ENCODE peak calls at places on chromosomes 13 and 19, in six cellular contexts. One of them, this sample, is unnamed.

GRCh38 chr19:32041681-32042292 is 303.6 kb upstream of the ZNF507 start:
- DNase-seq in nephron progenitor cell: peak; percentile 72
- DNase-seq in C1 segment of cervical spinal cord: no peak
- DNase-seq in stimulated activated CD8-positive, alpha-beta memory T cell treated with anti-CD3 and anti-CD28 coated beads, Interleukin-4, amount 100 ng/mL, for 24 hours: no peak
- DNase-seq in hypothalamus: peak; percentile 33
- DNase-seq in mucosa of gallbladder: peak; percentile 22
- DNase-seq in this sample: no peak

GRCh38 chr19:33752018-33752790 is 44.5 kb upstream of the KCTD15 start:
- DNase-seq in nephron progenitor cell: no peak
- DNase-seq in C1 segment of cervical spinal cord: no peak
- DNase-seq in stimulated activated CD8-positive, alpha-beta memory T cell treated with anti-CD3 and anti-CD28 coated beads, Interleukin-4, amount 100 ng/mL, for 24 hours: no peak
- DNase-seq in hypothalamus: no peak
- DNase-seq in mucosa of gallbladder: no peak
- DNase-seq in this sample: no peak

GRCh38 chr13:112118451-112119064 is 51.6 kb downstream of the SOX1 start:
- DNase-seq in nephron progenitor cell: no peak
- DNase-seq in C1 segment of cervical spinal cord: no peak
- DNase-seq in stimulated activated CD8-positive, alpha-beta memory T cell treated with anti-CD3 and anti-CD28 coated beads, Interleukin-4, amount 100 ng/mL, for 24 hours: no peak
- DNase-seq in hypothalamus: no peak
- DNase-seq in mucosa of gallbladder: no peak
- DNase-seq in this sample: no peak

GRCh38 chr13:95607363-95607762 is 37.1 kb downstream of the DZIP1 start:
- DNase-seq in nephron progenitor cell: no peak
- DNase-seq in C1 segment of cervical spinal cord: no peak
- DNase-seq in stimulated activated CD8-positive, alpha-beta memory T cell treated with anti-CD3 and anti-CD28 coated beads, Interleukin-4, amount 100 ng/mL, for 24 hours: no peak
- DNase-seq in hypothalamus: no peak
- DNase-seq in mucosa of gallbladder: no peak
- DNase-seq in this sample: peak; percentile 93

GRCh38 chr13:39353988-39354387 is 249.0 kb downstream of the LHFPL6 start:
- DNase-seq in nephron progenitor cell: no peak
- DNase-seq in C1 segment of cervical spinal cord: no peak
- DNase-seq in stimulated activated CD8-positive, alpha-beta memory T cell treated with anti-CD3 and anti-CD28 coated beads, Interleukin-4, amount 100 ng/mL, for 24 hours: no peak
- DNase-seq in hypothalamus: no peak
- DNase-seq in mucosa of gallbladder: no peak
- DNase-seq in this sample: peak; percentile 29

GRCh38 chr13:52845766-52846566 is 2.5 kb downstream of the PCDH8 start:
- DNase-seq in nephron progenitor cell: peak; percentile 79
- DNase-seq in C1 segment of cervical spinal cord: no peak
- DNase-seq in stimulated activated CD8-positive, alpha-beta memory T cell treated with anti-CD3 and anti-CD28 coated beads, Interleukin-4, amount 100 ng/mL, for 24 hours: peak; percentile 19
- DNase-seq in hypothalamus: no peak
- DNase-seq in mucosa of gallbladder: no peak
- DNase-seq in this sample: no peak

GRCh38 chr13:98155475-98156111 is 12.7 kb downstream of the FARP1 start:
- DNase-seq in nephron progenitor cell: no peak
- DNase-seq in C1 segment of cervical spinal cord: no peak
- DNase-seq in stimulated activated CD8-positive, alpha-beta memory T cell treated with anti-CD3 and anti-CD28 coated beads, Interleukin-4, amount 100 ng/mL, for 24 hours: no peak
- DNase-seq in hypothalamus: no peak
- DNase-seq in mucosa of gallbladder: peak; percentile 49
- DNase-seq in this sample: peak; percentile 68

GRCh38 chr13:31755803-31756212 is 16.5 kb downstream of the RXFP2 start:
- DNase-seq in nephron progenitor cell: no peak
- DNase-seq in C1 segment of cervical spinal cord: no peak
- DNase-seq in stimulated activated CD8-positive, alpha-beta memory T cell treated with anti-CD3 and anti-CD28 coated beads, Interleukin-4, amount 100 ng/mL, for 24 hours: no peak
- DNase-seq in hypothalamus: no peak
- DNase-seq in mucosa of gallbladder: no peak
- DNase-seq in this sample: no peak

GRCh38 chr13:58991826-58992477 is 1171.8 kb downstream of the DIAPH3 start:
- DNase-seq in nephron progenitor cell: no peak
- DNase-seq in C1 segment of cervical spinal cord: no peak
- DNase-seq in stimulated activated CD8-positive, alpha-beta memory T cell treated with anti-CD3 and anti-CD28 coated beads, Interleukin-4, amount 100 ng/mL, for 24 hours: no peak
- DNase-seq in hypothalamus: no peak
- DNase-seq in mucosa of gallbladder: no peak
- DNase-seq in this sample: peak; percentile 45

GRCh38 chr13:62631614-62632013 is 1216.0 kb upstream of the PCDH20 start:
- DNase-seq in nephron progenitor cell: no peak
- DNase-seq in C1 segment of cervical spinal cord: no peak
- DNase-seq in stimulated activated CD8-positive, alpha-beta memory T cell treated with anti-CD3 and anti-CD28 coated beads, Interleukin-4, amount 100 ng/mL, for 24 hours: no peak
- DNase-seq in hypothalamus: no peak
- DNase-seq in mucosa of gallbladder: no peak
- DNase-seq in this sample: no peak

GRCh38 chr19:1765182-1765903 is 12.0 kb downstream of the ONECUT3 start:
- DNase-seq in nephron progenitor cell: no peak
- DNase-seq in C1 segment of cervical spinal cord: no peak
- DNase-seq in stimulated activated CD8-positive, alpha-beta memory T cell treated with anti-CD3 and anti-CD28 coated beads, Interleukin-4, amount 100 ng/mL, for 24 hours: no peak
- DNase-seq in hypothalamus: no peak
- DNase-seq in mucosa of gallbladder: no peak
- DNase-seq in this sample: no peak

This sample was measured in renal cortical epithelial cell.